ENCODE peak calls at places on chromosomes 2 and 18, in ten cellular contexts. One of them, this sample, is unnamed.

GRCh38 chr2:57218206-57218605 is 828.4 kb upstream of the VRK2 start:
- DNase-seq in A549: no peak
- DNase-seq in neural progenitor cell: no peak
- DNase-seq in astrocyte: no peak
- DNase-seq in fibroblast of lung: no peak
- DNase-seq in right lobe of liver: no peak
- DNase-seq in uterus: no peak
- DNase-seq in astrocyte of the spinal cord: no peak
- DNase-seq in IMR-90: no peak
- DNase-seq in spleen: no peak
- DNase-seq in this sample: no peak

GRCh38 chr2:169348321-169349002 is 13.9 kb downstream of the LRP2 start:
- DNase-seq in A549: no peak
- DNase-seq in neural progenitor cell: no peak
- DNase-seq in astrocyte: no peak
- DNase-seq in fibroblast of lung: no peak
- DNase-seq in right lobe of liver: no peak
- DNase-seq in uterus: no peak
- DNase-seq in astrocyte of the spinal cord: no peak
- DNase-seq in IMR-90: no peak
- DNase-seq in spleen: no peak
- DNase-seq in this sample: no peak

GRCh38 chr2:182043021-182043420 is 57.4 kb downstream of the PPP1R1C start:
- DNase-seq in A549: no peak
- DNase-seq in neural progenitor cell: no peak
- DNase-seq in astrocyte: no peak
- DNase-seq in fibroblast of lung: no peak
- DNase-seq in right lobe of liver: no peak
- DNase-seq in uterus: no peak
- DNase-seq in astrocyte of the spinal cord: no peak
- DNase-seq in IMR-90: no peak
- DNase-seq in spleen: no peak
- DNase-seq in this sample: no peak

GRCh38 chr2:67845557-67846114 is 217.2 kb downstream of the C1D start:
- DNase-seq in A549: no peak
- DNase-seq in neural progenitor cell: peak; percentile 7
- DNase-seq in astrocyte: no peak
- DNase-seq in fibroblast of lung: peak; percentile 25
- DNase-seq in right lobe of liver: no peak
- DNase-seq in uterus: peak; percentile 16
- DNase-seq in astrocyte of the spinal cord: peak; percentile 60
- DNase-seq in IMR-90: peak; percentile 36
- DNase-seq in spleen: no peak
- DNase-seq in this sample: no peak

GRCh38 chr2:2187196-2187595 is 143.9 kb downstream of the MYT1L start:
- DNase-seq in A549: no peak
- DNase-seq in neural progenitor cell: peak; percentile 27
- DNase-seq in astrocyte: no peak
- DNase-seq in fibroblast of lung: no peak
- DNase-seq in right lobe of liver: no peak
- DNase-seq in uterus: no peak
- DNase-seq in astrocyte of the spinal cord: no peak
- DNase-seq in IMR-90: no peak
- DNase-seq in spleen: no peak
- DNase-seq in this sample: no peak

GRCh38 chr2:115491394-115491793 is 1049.0 kb downstream of the DPP10 start:
- DNase-seq in A549: no peak
- DNase-seq in neural progenitor cell: no peak
- DNase-seq in astrocyte: no peak
- DNase-seq in fibroblast of lung: no peak
- DNase-seq in right lobe of liver: no peak
- DNase-seq in uterus: no peak
- DNase-seq in astrocyte of the spinal cord: no peak
- DNase-seq in IMR-90: no peak
- DNase-seq in spleen: no peak
- DNase-seq in this sample: no peak

GRCh38 chr2:162155093-162155492 is 3.0 kb upstream of the GCG start:
- DNase-seq in A549: no peak
- DNase-seq in neural progenitor cell: no peak
- DNase-seq in astrocyte: no peak
- DNase-seq in fibroblast of lung: no peak
- DNase-seq in right lobe of liver: no peak
- DNase-seq in uterus: no peak
- DNase-seq in astrocyte of the spinal cord: no peak
- DNase-seq in IMR-90: no peak
- DNase-seq in spleen: no peak
- DNase-seq in this sample: no peak

GRCh38 chr2:15947431-15947830 is 7.1 kb downstream of the MYCN start:
- DNase-seq in A549: no peak
- DNase-seq in neural progenitor cell: no peak
- DNase-seq in astrocyte: no peak
- DNase-seq in fibroblast of lung: no peak
- DNase-seq in right lobe of liver: no peak
- DNase-seq in uterus: no peak
- DNase-seq in astrocyte of the spinal cord: no peak
- DNase-seq in IMR-90: no peak
- DNase-seq in spleen: no peak
- DNase-seq in this sample: no peak

GRCh38 chr2:235508371-235509160 is 14.7 kb downstream of the AGAP1 start:
- DNase-seq in A549: no peak
- DNase-seq in neural progenitor cell: no peak
- DNase-seq in astrocyte: no peak
- DNase-seq in fibroblast of lung: no peak
- DNase-seq in right lobe of liver: no peak
- DNase-seq in uterus: no peak
- DNase-seq in astrocyte of the spinal cord: no peak
- DNase-seq in IMR-90: no peak
- DNase-seq in spleen: no peak
- DNase-seq in this sample: no peak

GRCh38 chr2:158025263-158025996 is 76.2 kb upstream of the UPP2 start:
- DNase-seq in A549: no peak
- DNase-seq in neural progenitor cell: no peak
- DNase-seq in astrocyte: peak; percentile 59
- DNase-seq in fibroblast of lung: peak; percentile 58
- DNase-seq in right lobe of liver: no peak
- DNase-seq in uterus: no peak
- DNase-seq in astrocyte of the spinal cord: peak; percentile 75
- DNase-seq in IMR-90: peak; percentile 87
- DNase-seq in spleen: no peak
- DNase-seq in this sample: no peak

GRCh38 chr18:57803119-57803969 is at the start of gene ATP8B1:
- DNase-seq in A549: peak; percentile 55
- DNase-seq in neural progenitor cell: peak; percentile 79
- DNase-seq in astrocyte: peak; percentile 65
- DNase-seq in fibroblast of lung: peak; percentile 79
- DNase-seq in right lobe of liver: peak; percentile 97
- DNase-seq in uterus: peak; percentile 75
- DNase-seq in astrocyte of the spinal cord: peak; percentile 82
- DNase-seq in IMR-90: peak; percentile 73
- DNase-seq in spleen: peak; percentile 83
- DNase-seq in this sample: peak; percentile 98

GRCh38 chr2:55148269-55148668 is 83.8 kb downstream of the CLHC1 start:
- DNase-seq in A549: no peak
- DNase-seq in neural progenitor cell: no peak
- DNase-seq in astrocyte: no peak
- DNase-seq in fibroblast of lung: no peak
- DNase-seq in right lobe of liver: no peak
- DNase-seq in uterus: no peak
- DNase-seq in astrocyte of the spinal cord: peak; percentile 46
- DNase-seq in IMR-90: peak; percentile 74
- DNase-seq in spleen: no peak
- DNase-seq in this sample: no peak

GRCh38 chr18:49613741-49614151 is 51.9 kb downstream of the LIPG start:
- DNase-seq in A549: no peak
- DNase-seq in neural progenitor cell: peak; percentile 39
- DNase-seq in astrocyte: peak; percentile 20
- DNase-seq in fibroblast of lung: peak; percentile 34
- DNase-seq in right lobe of liver: no peak
- DNase-seq in uterus: no peak
- DNase-seq in astrocyte of the spinal cord: no peak
- DNase-seq in IMR-90: no peak
- DNase-seq in spleen: no peak
- DNase-seq in this sample: peak; percentile 79
- H3K4me3 ChIP-seq in A549: no peak overlapping the region
- H3K4me3 ChIP-seq in neural progenitor cell: peak overlapping the region; percentile 24
- H3K4me3 ChIP-seq in astrocyte: no peak overlapping the region
- H3K4me3 ChIP-seq in fibroblast of lung: no peak overlapping the region
- H3K4me3 ChIP-seq in right lobe of liver: no peak overlapping the region
- H3K4me3 ChIP-seq in uterus: no peak overlapping the region
- H3K4me3 ChIP-seq in astrocyte of the spinal cord: no peak overlapping the region
- H3K4me3 ChIP-seq in IMR-90: no peak overlapping the region
- H3K4me3 ChIP-seq in spleen: no peak overlapping the region
- H3K4me3 ChIP-seq in this sample: no peak overlapping the region

DNA sequence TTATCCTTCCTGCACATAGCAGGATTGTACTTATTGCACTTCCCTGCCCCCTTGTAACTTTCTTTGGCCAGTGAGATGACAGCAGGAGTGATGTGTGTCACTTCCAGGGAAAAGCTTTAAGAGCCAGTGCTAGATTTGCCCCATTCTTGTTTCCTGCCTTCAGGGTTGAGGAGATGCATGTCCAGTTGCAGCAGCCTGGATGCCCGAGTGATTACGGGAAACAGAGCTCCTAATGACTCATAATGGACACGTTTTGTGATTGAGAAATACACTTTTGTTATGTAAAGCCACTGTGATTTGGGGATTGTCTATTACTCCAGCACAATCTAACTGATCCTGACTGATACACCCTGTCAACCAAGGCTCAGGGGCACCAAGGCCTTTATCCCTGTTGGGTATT is 5.0 kb upstream of the TET3 start:
- DNase-seq in A549: no peak
- DNase-seq in neural progenitor cell: no peak
- DNase-seq in astrocyte: peak; percentile 77
- DNase-seq in fibroblast of lung: peak; percentile 84
- DNase-seq in right lobe of liver: no peak
- DNase-seq in uterus: peak; percentile 22
- DNase-seq in astrocyte of the spinal cord: peak; percentile 73
- DNase-seq in IMR-90: peak; percentile 92
- DNase-seq in spleen: no peak
- DNase-seq in this sample: no peak
- H3K4me3 ChIP-seq in A549: no peak overlapping the region
- H3K4me3 ChIP-seq in neural progenitor cell: no peak overlapping the region
- H3K4me3 ChIP-seq in astrocyte: no peak overlapping the region
- H3K4me3 ChIP-seq in fibroblast of lung: no peak overlapping the region
- H3K4me3 ChIP-seq in right lobe of liver: no peak overlapping the region
- H3K4me3 ChIP-seq in uterus: no peak overlapping the region
- H3K4me3 ChIP-seq in astrocyte of the spinal cord: no peak overlapping the region
- H3K4me3 ChIP-seq in IMR-90: no peak overlapping the region
- H3K4me3 ChIP-seq in spleen: no peak overlapping the region
- H3K4me3 ChIP-seq in this sample: no peak overlapping the region

DNA sequence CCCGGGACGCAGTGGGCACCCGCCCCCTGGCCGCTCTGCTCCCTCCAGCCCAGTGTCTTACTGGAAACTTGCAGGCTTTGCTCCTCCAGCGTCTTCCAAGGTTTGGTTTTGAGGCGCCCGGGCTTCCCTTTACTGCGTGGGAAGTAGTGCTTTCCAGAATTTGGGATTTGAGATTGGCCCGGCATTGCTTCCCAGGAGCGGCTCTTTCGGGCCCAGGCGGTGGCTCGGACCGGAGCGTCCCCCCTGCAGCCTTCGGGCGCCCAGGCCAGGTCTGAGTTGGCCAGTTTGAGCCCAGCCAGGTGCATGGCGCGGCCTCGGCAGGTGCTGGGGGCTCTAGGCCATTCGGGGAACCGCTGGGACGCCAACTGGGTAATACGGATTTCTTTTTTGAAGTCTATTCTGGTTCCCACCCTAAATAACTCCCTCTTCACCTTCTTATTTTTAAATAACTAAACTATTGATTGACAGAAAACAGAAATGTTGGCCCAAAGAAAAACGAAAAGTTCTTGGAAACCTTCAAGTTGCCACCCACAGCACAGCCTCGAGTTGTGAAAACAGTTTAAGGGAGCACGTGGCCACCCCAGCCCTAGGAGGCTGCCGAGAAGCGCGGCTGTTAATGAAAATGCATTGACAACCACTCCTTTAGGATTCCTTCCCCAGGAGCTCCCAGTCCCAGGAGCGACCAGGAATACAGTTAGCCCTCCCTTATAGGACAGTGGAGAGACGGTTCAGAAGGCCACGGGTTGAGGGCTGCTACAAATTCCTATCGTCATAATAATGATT is 766 bp downstream of the SNTG2 start:
- DNase-seq in A549: no peak
- DNase-seq in neural progenitor cell: peak; percentile 57
- DNase-seq in astrocyte: no peak
- DNase-seq in fibroblast of lung: no peak
- DNase-seq in right lobe of liver: no peak
- DNase-seq in uterus: no peak
- DNase-seq in astrocyte of the spinal cord: no peak
- DNase-seq in IMR-90: no peak
- DNase-seq in spleen: peak; percentile 71
- DNase-seq in this sample: no peak
- H3K4me3 ChIP-seq in A549: no peak overlapping the region
- H3K4me3 ChIP-seq in neural progenitor cell: peak overlapping the region; percentile 78
- H3K4me3 ChIP-seq in astrocyte: no peak overlapping the region
- H3K4me3 ChIP-seq in fibroblast of lung: no peak overlapping the region
- H3K4me3 ChIP-seq in right lobe of liver: no peak overlapping the region
- H3K4me3 ChIP-seq in uterus: peak overlapping the region; percentile 55
- H3K4me3 ChIP-seq in astrocyte of the spinal cord: no peak overlapping the region
- H3K4me3 ChIP-seq in IMR-90: no peak overlapping the region
- H3K4me3 ChIP-seq in spleen: peak overlapping the region; percentile 9
- H3K4me3 ChIP-seq in this sample: peak overlapping the region; percentile 33

GRCh38 chr2:189577108-189577507 is 3.5 kb downstream of the SLC40A1 start:
- DNase-seq in A549: no peak
- DNase-seq in neural progenitor cell: no peak
- DNase-seq in astrocyte: no peak
- DNase-seq in fibroblast of lung: no peak
- DNase-seq in right lobe of liver: peak; percentile 46
- DNase-seq in uterus: no peak
- DNase-seq in astrocyte of the spinal cord: no peak
- DNase-seq in IMR-90: no peak
- DNase-seq in spleen: no peak
- DNase-seq in this sample: no peak

GRCh38 chr2:189578272-189578671 is 2.3 kb downstream of the SLC40A1 start:
- DNase-seq in A549: no peak
- DNase-seq in neural progenitor cell: no peak
- DNase-seq in astrocyte: no peak
- DNase-seq in fibroblast of lung: no peak
- DNase-seq in right lobe of liver: no peak
- DNase-seq in uterus: no peak
- DNase-seq in astrocyte of the spinal cord: no peak
- DNase-seq in IMR-90: no peak
- DNase-seq in spleen: no peak
- DNase-seq in this sample: no peak

GRCh38 chr2:189574793-189575475 is 5.7 kb downstream of the SLC40A1 start:
- DNase-seq in A549: no peak
- DNase-seq in neural progenitor cell: no peak
- DNase-seq in astrocyte: no peak
- DNase-seq in fibroblast of lung: no peak
- DNase-seq in right lobe of liver: peak; percentile 46
- DNase-seq in uterus: no peak
- DNase-seq in astrocyte of the spinal cord: no peak
- DNase-seq in IMR-90: no peak
- DNase-seq in spleen: no peak
- DNase-seq in this sample: no peak

GRCh38 chr2:189579585-189579984 is 1.0 kb downstream of the SLC40A1 start:
- DNase-seq in A549: no peak
- DNase-seq in neural progenitor cell: no peak
- DNase-seq in astrocyte: no peak
- DNase-seq in fibroblast of lung: no peak
- DNase-seq in right lobe of liver: no peak
- DNase-seq in uterus: peak; percentile 27
- DNase-seq in astrocyte of the spinal cord: no peak
- DNase-seq in IMR-90: peak; percentile 20
- DNase-seq in spleen: no peak
- DNase-seq in this sample: no peak

GRCh38 chr2:189576361-189576760 is 4.2 kb downstream of the SLC40A1 start:
- DNase-seq in A549: no peak
- DNase-seq in neural progenitor cell: no peak
- DNase-seq in astrocyte: no peak
- DNase-seq in fibroblast of lung: no peak
- DNase-seq in right lobe of liver: peak; percentile 83
- DNase-seq in uterus: peak; percentile 41
- DNase-seq in astrocyte of the spinal cord: no peak
- DNase-seq in IMR-90: no peak
- DNase-seq in spleen: no peak
- DNase-seq in this sample: no peak
- H3K4me3 ChIP-seq in A549: no peak overlapping the region
- H3K4me3 ChIP-seq in neural progenitor cell: no peak overlapping the region
- H3K4me3 ChIP-seq in astrocyte: no peak overlapping the region
- H3K4me3 ChIP-seq in fibroblast of lung: no peak overlapping the region
- H3K4me3 ChIP-seq in right lobe of liver: peak overlapping the region; percentile 3
- H3K4me3 ChIP-seq in uterus: no peak overlapping the region
- H3K4me3 ChIP-seq in astrocyte of the spinal cord: no peak overlapping the region
- H3K4me3 ChIP-seq in IMR-90: no peak overlapping the region
- H3K4me3 ChIP-seq in spleen: peak overlapping the region; percentile 5
- H3K4me3 ChIP-seq in this sample: no peak overlapping the region